ENCODE peak calls at places on chromosomes 2 and 18, in ten cellular contexts. One of them, this sample, is unnamed.

GRCh38 chr2:233813236-233814062 is 35.3 kb downstream of the MROH2A start:
- DNase-seq in Peyer's patch: peak; percentile 15
- DNase-seq in PC-3: no peak
- DNase-seq in spleen: peak; percentile 16
- DNase-seq in A673: no peak
- DNase-seq in esophagus squamous epithelium: no peak
- DNase-seq in upper lobe of right lung: peak; percentile 34
- DNase-seq in brain microvascular endothelial cell: no peak
- DNase-seq in heart right ventricle: no peak
- DNase-seq in IMR-90: no peak
- DNase-seq in this sample: no peak

GRCh38 chr2:201363857-201364560 is 6.9 kb upstream of the FLACC1 start:
- DNase-seq in IMR-90: peak; percentile 71
- DNase-seq in A673: peak; percentile 72
- DNase-seq in heart right ventricle: no peak
- DNase-seq in Peyer's patch: no peak
- DNase-seq in spleen: no peak
- DNase-seq in upper lobe of right lung: no peak
- DNase-seq in brain microvascular endothelial cell: peak; percentile 39
- DNase-seq in esophagus squamous epithelium: no peak
- DNase-seq in PC-3: peak; percentile 84
- DNase-seq in this sample: peak; percentile 13

GRCh38 chr2:61910603-61911002 is 5.1 kb downstream of the COMMD1 start:
- DNase-seq in heart right ventricle: no peak
- DNase-seq in spleen: no peak
- DNase-seq in brain microvascular endothelial cell: no peak
- DNase-seq in IMR-90: no peak
- DNase-seq in upper lobe of right lung: no peak
- DNase-seq in esophagus squamous epithelium: no peak
- DNase-seq in A673: peak; percentile 22
- DNase-seq in PC-3: peak; percentile 57
- DNase-seq in Peyer's patch: no peak
- DNase-seq in this sample: no peak

GRCh38 chr2:59301466-59302402 is 1060.6 kb upstream of the FANCL start:
- DNase-seq in Peyer's patch: no peak
- DNase-seq in esophagus squamous epithelium: no peak
- DNase-seq in PC-3: peak; percentile 79
- DNase-seq in IMR-90: peak; percentile 70
- DNase-seq in heart right ventricle: peak; percentile 41
- DNase-seq in upper lobe of right lung: no peak
- DNase-seq in A673: peak; percentile 86
- DNase-seq in spleen: no peak
- DNase-seq in brain microvascular endothelial cell: peak; percentile 57
- DNase-seq in this sample: peak; percentile 62

GRCh38 chr2:217489145-217489960 is 513.4 kb downstream of the TNS1 start:
- DNase-seq in upper lobe of right lung: no peak
- DNase-seq in spleen: no peak
- DNase-seq in esophagus squamous epithelium: no peak
- DNase-seq in Peyer's patch: no peak
- DNase-seq in brain microvascular endothelial cell: no peak
- DNase-seq in heart right ventricle: no peak
- DNase-seq in A673: peak; percentile 88
- DNase-seq in PC-3: peak; percentile 11
- DNase-seq in IMR-90: no peak
- DNase-seq in this sample: peak; percentile 71

GRCh38 chr18:73670536-73670935 is 477.1 kb downstream of the FBXO15 start:
- DNase-seq in Peyer's patch: no peak
- DNase-seq in PC-3: peak; percentile 91
- DNase-seq in brain microvascular endothelial cell: no peak
- DNase-seq in A673: no peak
- DNase-seq in IMR-90: no peak
- DNase-seq in esophagus squamous epithelium: no peak
- DNase-seq in spleen: no peak
- DNase-seq in heart right ventricle: no peak
- DNase-seq in upper lobe of right lung: no peak
- DNase-seq in this sample: peak; percentile 56

GRCh38 chr2:43220982-43221659 is 5.3 kb downstream of the ZFP36L2 start:
- DNase-seq in brain microvascular endothelial cell: peak; percentile 55
- DNase-seq in upper lobe of right lung: peak; percentile 76
- DNase-seq in PC-3: no peak
- DNase-seq in IMR-90: peak; percentile 95
- DNase-seq in heart right ventricle: peak; percentile 76
- DNase-seq in spleen: peak; percentile 89
- DNase-seq in Peyer's patch: peak; percentile 77
- DNase-seq in esophagus squamous epithelium: peak; percentile 19
- DNase-seq in A673: peak; percentile 89
- DNase-seq in this sample: no peak

GRCh38 chr2:209977386-209978239 is 24.8 kb upstream of the RPE start:
- DNase-seq in PC-3: peak; percentile 68
- DNase-seq in heart right ventricle: no peak
- DNase-seq in spleen: no peak
- DNase-seq in A673: peak; percentile 60
- DNase-seq in IMR-90: peak; percentile 44
- DNase-seq in esophagus squamous epithelium: no peak
- DNase-seq in upper lobe of right lung: no peak
- DNase-seq in Peyer's patch: no peak
- DNase-seq in brain microvascular endothelial cell: no peak
- DNase-seq in this sample: peak; percentile 30

GRCh38 chr18:78891185-78891762 is 88.3 kb upstream of the SALL3 start:
- DNase-seq in esophagus squamous epithelium: no peak
- DNase-seq in upper lobe of right lung: no peak
- DNase-seq in brain microvascular endothelial cell: no peak
- DNase-seq in IMR-90: no peak
- DNase-seq in Peyer's patch: no peak
- DNase-seq in A673: no peak
- DNase-seq in PC-3: no peak
- DNase-seq in spleen: peak; percentile 60
- DNase-seq in heart right ventricle: no peak
- DNase-seq in this sample: no peak

GRCh38 chr2:100139114-100139513 is 3.3 kb downstream of the AFF3 start:
- DNase-seq in PC-3: no peak
- DNase-seq in IMR-90: no peak
- DNase-seq in brain microvascular endothelial cell: no peak
- DNase-seq in Peyer's patch: no peak
- DNase-seq in A673: no peak
- DNase-seq in esophagus squamous epithelium: no peak
- DNase-seq in heart right ventricle: no peak
- DNase-seq in upper lobe of right lung: no peak
- DNase-seq in spleen: no peak
- DNase-seq in this sample: no peak

GRCh38 chr2:169329669-169330554 is 32.4 kb downstream of the LRP2 start:
- DNase-seq in heart right ventricle: no peak
- DNase-seq in Peyer's patch: no peak
- DNase-seq in upper lobe of right lung: peak; percentile 65
- DNase-seq in spleen: no peak
- DNase-seq in PC-3: no peak
- DNase-seq in A673: no peak
- DNase-seq in brain microvascular endothelial cell: no peak
- DNase-seq in esophagus squamous epithelium: no peak
- DNase-seq in IMR-90: no peak
- DNase-seq in this sample: no peak

GRCh38 chr2:111160758-111161157 is 40.0 kb downstream of the BCL2L11 start:
- DNase-seq in esophagus squamous epithelium: no peak
- DNase-seq in IMR-90: peak; percentile 90
- DNase-seq in heart right ventricle: no peak
- DNase-seq in PC-3: peak; percentile 55
- DNase-seq in upper lobe of right lung: no peak
- DNase-seq in brain microvascular endothelial cell: peak; percentile 86
- DNase-seq in spleen: no peak
- DNase-seq in Peyer's patch: no peak
- DNase-seq in A673: no peak
- DNase-seq in this sample: peak; percentile 51

GRCh38 chr2:162073776-162074578 is at the start of gene DPP4:
- DNase-seq in esophagus squamous epithelium: no peak
- DNase-seq in spleen: peak; percentile 87
- DNase-seq in brain microvascular endothelial cell: no peak
- DNase-seq in IMR-90: peak; percentile 22
- DNase-seq in PC-3: peak; percentile 62
- DNase-seq in A673: peak; percentile 19
- DNase-seq in Peyer's patch: peak; percentile 86
- DNase-seq in heart right ventricle: peak; percentile 14
- DNase-seq in upper lobe of right lung: peak; percentile 81
- DNase-seq in this sample: peak; percentile 49

GRCh38 chr2:156339110-156339847 is 6.8 kb upstream of the NR4A2 start:
- DNase-seq in spleen: no peak
- DNase-seq in A673: peak; percentile 26
- DNase-seq in esophagus squamous epithelium: no peak
- DNase-seq in upper lobe of right lung: no peak
- DNase-seq in IMR-90: no peak
- DNase-seq in brain microvascular endothelial cell: no peak
- DNase-seq in heart right ventricle: no peak
- DNase-seq in PC-3: no peak
- DNase-seq in Peyer's patch: no peak
- DNase-seq in this sample: no peak

GRCh38 chr2:1986166-1986565 is 241.9 kb upstream of the PXDN start:
- DNase-seq in Peyer's patch: no peak
- DNase-seq in IMR-90: no peak
- DNase-seq in upper lobe of right lung: no peak
- DNase-seq in brain microvascular endothelial cell: no peak
- DNase-seq in PC-3: no peak
- DNase-seq in heart right ventricle: no peak
- DNase-seq in spleen: no peak
- DNase-seq in esophagus squamous epithelium: no peak
- DNase-seq in A673: no peak
- DNase-seq in this sample: no peak

GRCh38 chr2:69382547-69382946 is 4.5 kb downstream of the GFPT1 start:
- DNase-seq in upper lobe of right lung: no peak
- DNase-seq in brain microvascular endothelial cell: no peak
- DNase-seq in Peyer's patch: no peak
- DNase-seq in heart right ventricle: no peak
- DNase-seq in IMR-90: no peak
- DNase-seq in esophagus squamous epithelium: no peak
- DNase-seq in spleen: no peak
- DNase-seq in PC-3: no peak
- DNase-seq in A673: no peak
- DNase-seq in this sample: no peak

GRCh38 chr2:69383178-69383812 is 3.7 kb downstream of the GFPT1 start:
- DNase-seq in IMR-90: no peak
- DNase-seq in Peyer's patch: no peak
- DNase-seq in A673: no peak
- DNase-seq in PC-3: no peak
- DNase-seq in spleen: no peak
- DNase-seq in upper lobe of right lung: no peak
- DNase-seq in heart right ventricle: no peak
- DNase-seq in brain microvascular endothelial cell: no peak
- DNase-seq in esophagus squamous epithelium: no peak
- DNase-seq in this sample: no peak

GRCh38 chr2:69384618-69385081 is 2.4 kb downstream of the GFPT1 start:
- DNase-seq in A673: no peak
- DNase-seq in brain microvascular endothelial cell: no peak
- DNase-seq in upper lobe of right lung: no peak
- DNase-seq in IMR-90: peak; percentile 56
- DNase-seq in esophagus squamous epithelium: no peak
- DNase-seq in heart right ventricle: no peak
- DNase-seq in spleen: no peak
- DNase-seq in PC-3: peak; percentile 9
- DNase-seq in Peyer's patch: no peak
- DNase-seq in this sample: no peak

GRCh38 chr2:69380072-69380917 is 6.7 kb downstream of the GFPT1 start:
- DNase-seq in brain microvascular endothelial cell: no peak
- DNase-seq in Peyer's patch: no peak
- DNase-seq in esophagus squamous epithelium: no peak
- DNase-seq in upper lobe of right lung: peak; percentile 87
- DNase-seq in heart right ventricle: no peak
- DNase-seq in IMR-90: peak; percentile 24
- DNase-seq in A673: no peak
- DNase-seq in PC-3: no peak
- DNase-seq in spleen: no peak
- DNase-seq in this sample: no peak

DNA sequence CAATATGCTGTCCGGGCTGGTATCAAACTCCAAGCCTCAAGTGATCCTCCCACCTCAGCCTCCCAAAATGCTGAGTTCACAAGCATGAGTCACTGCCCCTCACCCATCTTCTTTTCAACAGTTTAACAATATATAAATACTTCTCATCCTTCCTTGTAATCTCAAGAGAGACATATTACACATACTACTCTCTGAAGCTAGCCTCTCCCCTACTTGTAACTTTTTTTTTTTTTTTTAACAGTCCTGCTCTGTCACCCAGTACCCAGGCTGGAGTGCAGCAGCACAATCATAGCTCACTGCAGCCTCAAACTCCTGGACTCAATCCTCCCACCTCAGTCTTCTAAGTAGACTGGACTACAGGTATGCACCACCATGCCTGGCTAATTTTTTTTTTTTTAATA is 5.7 kb downstream of the GFPT1 start:
- DNase-seq in PC-3: peak; percentile 65
- DNase-seq in Peyer's patch: no peak
- DNase-seq in upper lobe of right lung: no peak
- DNase-seq in spleen: no peak
- DNase-seq in A673: peak; percentile 42
- DNase-seq in brain microvascular endothelial cell: peak; percentile 29
- DNase-seq in heart right ventricle: no peak
- DNase-seq in esophagus squamous epithelium: no peak
- DNase-seq in IMR-90: peak; percentile 60
- DNase-seq in this sample: no peak
- H3K27ac ChIP-seq in PC-3: no peak overlapping the region
- H3K27ac ChIP-seq in Peyer's patch: no peak overlapping the region
- H3K27ac ChIP-seq in upper lobe of right lung: no peak overlapping the region
- H3K27ac ChIP-seq in spleen: no peak overlapping the region
- H3K27ac ChIP-seq in A673: no peak overlapping the region
- H3K27ac ChIP-seq in brain microvascular endothelial cell: peak overlapping the region; percentile 39
- H3K27ac ChIP-seq in heart right ventricle: no peak overlapping the region
- H3K27ac ChIP-seq in esophagus squamous epithelium: no peak overlapping the region
- H3K27ac ChIP-seq in IMR-90: no peak overlapping the region
- H3K27ac ChIP-seq in this sample: peak overlapping the region; percentile 36

GRCh38 chr2:173075056-173075780 is 428 bp upstream of the MAP3K20 start:
- DNase-seq in Peyer's patch: no peak
- DNase-seq in spleen: no peak
- DNase-seq in brain microvascular endothelial cell: no peak
- DNase-seq in upper lobe of right lung: no peak
- DNase-seq in A673: no peak
- DNase-seq in heart right ventricle: no peak
- DNase-seq in IMR-90: no peak
- DNase-seq in esophagus squamous epithelium: no peak
- DNase-seq in PC-3: peak; percentile 33
- DNase-seq in this sample: no peak
- TF ChIP-seq CTCF in Peyer's patch: no peak
- TF ChIP-seq CTCF in spleen: no peak
- TF ChIP-seq CTCF in brain microvascular endothelial cell: no peak
- TF ChIP-seq CTCF in upper lobe of right lung: no peak
- TF ChIP-seq CTCF in A673: no peak
- TF ChIP-seq CTCF in heart right ventricle: no peak
- TF ChIP-seq CTCF in IMR-90: no peak
- TF ChIP-seq CTCF in esophagus squamous epithelium: no peak
- TF ChIP-seq CTCF in PC-3: no peak
- TF ChIP-seq CTCF in this sample: no peak

GRCh38 chr18:63775166-63775730 is at the start of gene SERPINB7:
- DNase-seq in IMR-90: peak; percentile 95
- DNase-seq in spleen: no peak
- DNase-seq in brain microvascular endothelial cell: peak; percentile 70
- DNase-seq in heart right ventricle: no peak
- DNase-seq in Peyer's patch: no peak
- DNase-seq in esophagus squamous epithelium: no peak
- DNase-seq in PC-3: peak; percentile 96
- DNase-seq in upper lobe of right lung: no peak
- DNase-seq in A673: no peak
- DNase-seq in this sample: peak; percentile 55
- H3K27ac ChIP-seq in IMR-90: no peak within 1 kb of the TSS
- H3K27ac ChIP-seq in spleen: no peak within 1 kb of the TSS
- H3K27ac ChIP-seq in brain microvascular endothelial cell: peak within 1 kb of the TSS; percentile 45
- H3K27ac ChIP-seq in heart right ventricle: no peak within 1 kb of the TSS
- H3K27ac ChIP-seq in Peyer's patch: no peak within 1 kb of the TSS
- H3K27ac ChIP-seq in esophagus squamous epithelium: peak within 1 kb of the TSS; percentile 23
- H3K27ac ChIP-seq in PC-3: peak within 1 kb of the TSS; percentile 97
- H3K27ac ChIP-seq in upper lobe of right lung: no peak within 1 kb of the TSS
- H3K27ac ChIP-seq in A673: no peak within 1 kb of the TSS
- H3K27ac ChIP-seq in this sample: peak within 1 kb of the TSS; percentile 66

GRCh38 chr18:58787750-58788149 is 76.9 kb upstream of the ZNF532 start:
- DNase-seq in heart right ventricle: peak; percentile 21
- DNase-seq in spleen: no peak
- DNase-seq in esophagus squamous epithelium: no peak
- DNase-seq in PC-3: no peak
- DNase-seq in A673: no peak
- DNase-seq in upper lobe of right lung: no peak
- DNase-seq in brain microvascular endothelial cell: no peak
- DNase-seq in Peyer's patch: no peak
- DNase-seq in IMR-90: no peak
- DNase-seq in this sample: no peak
- TF ChIP-seq CTCF in heart right ventricle: no peak
- TF ChIP-seq CTCF in spleen: no peak
- TF ChIP-seq CTCF in esophagus squamous epithelium: no peak
- TF ChIP-seq CTCF in PC-3: no peak
- TF ChIP-seq CTCF in A673: no peak
- TF ChIP-seq CTCF in upper lobe of right lung: no peak
- TF ChIP-seq CTCF in brain microvascular endothelial cell: no peak
- TF ChIP-seq CTCF in Peyer's patch: no peak
- TF ChIP-seq CTCF in IMR-90: no peak
- TF ChIP-seq CTCF in this sample: no peak

This sample was measured in RWPE1.